ENCODE peak calls at places on chromosomes 16 and 17, in four cellular contexts. H, O, D and J are unnamed samples.

GRCh38 chr16:31535737-31536136 is 8.0 kb downstream of the AHSP start:
- DNase-seq in H (no peak), O (no peak), D (no peak), J (no peak)

GRCh38 chr17:82328141-82328993 is 5.2 kb downstream of the SECTM1 start:
- DNase-seq in H (no peak), O (peak), D (no peak), J (no peak)

GRCh38 chr16:50201784-50202183 is 48.7 kb downstream of the TENT4B start:
- DNase-seq in H (no peak), O (no peak), D (no peak), J (no peak)

GRCh38 chr16:85392756-85393673 is 220.1 kb upstream of the GSE1 start:
- DNase-seq in H (no peak), O (peak), D (no peak), J (no peak)

GRCh38 chr16:10189861-10190390 is 7.7 kb upstream of the GRIN2A start:
- DNase-seq in H (no peak), O (no peak), D (no peak), J (no peak)

GRCh38 chr17:50373705-50374104 is 676 bp downstream of the EME1 start:
- DNase-seq in H (no peak), O (no peak), D (no peak), J (no peak)

GRCh38 chr17:70527364-70527888 is 358.1 kb downstream of the KCNJ2 start:
- DNase-seq in H (no peak), O (no peak), D (no peak), J (no peak)

GRCh38 chr17:74962622-74963394 is 9.8 kb downstream of the HID1 start:
- DNase-seq in H (no peak), O (no peak), D (no peak), J (no peak)

GRCh38 chr17:62653002-62653830 is 25.7 kb downstream of the MRC2 start:
- DNase-seq in H (peak), O (peak), D (no peak), J (no peak)

GRCh38 chr17:31321481-31321880 is at the start of gene EVI2A:
- DNase-seq in H (peak), O (no peak), D (no peak), J (no peak)

GRCh38 chr17:74822329-74823175 is 37.1 kb downstream of the GRIN2C start:
- DNase-seq in H (no peak), O (no peak), D (no peak), J (no peak)

GRCh38 chr16:15043344-15043743 is 12.5 kb downstream of the NTAN1 start:
- DNase-seq in H (no peak), O (no peak), D (no peak), J (peak)

GRCh38 chr17:66547170-66547865 is 244.9 kb downstream of the PRKCA start:
- DNase-seq in H (no peak), O (no peak), D (no peak), J (peak)

GRCh38 chr16:68756250-68757051 is 19.4 kb downstream of the CDH1 start:
- DNase-seq in H (no peak), O (peak), D (peak), J (peak)

GRCh38 chr16:57036315-57036714 is 47.0 kb downstream of the NLRC5 start:
- DNase-seq in H (no peak), O (no peak), D (no peak), J (no peak)

GRCh38 chr16:49464877-49465504 is 91.4 kb downstream of the C16orf78 start:
- DNase-seq in H (no peak), O (peak), D (no peak), J (no peak)

GRCh38 chr17:19389386-19389785 is 2.4 kb upstream of the MFAP4 start:
- DNase-seq in H (no peak), O (no peak), D (no peak), J (no peak)